ENCODE peak calls at places on chromosomes 11 and 22, in six cellular contexts. U, X, Y, I, T and A are unnamed samples.

GRCh38 chr11:617912-618682 is 2.3 kb upstream of the IRF7 start:
- DNase-seq in Y (no peak), I (no peak), T (no peak), U (no peak), X (no peak), A (no peak)

GRCh38 chr11:10856689-10857603 is 907 bp downstream of the ZBED5 start:
- DNase-seq in T (no peak), I (peak), X (no peak), U (peak), Y (no peak), A (peak)

GRCh38 chr11:72789493-72790131 is 4.2 kb downstream of the STARD10 start:
- DNase-seq in X (peak), I (no peak), Y (no peak), T (no peak), U (peak), A (peak)

GRCh38 chr11:24437123-24437522 is 59.7 kb upstream of the LUZP2 start:
- DNase-seq in T (no peak), I (no peak), Y (no peak), U (no peak), X (no peak), A (no peak)

GRCh38 chr22:24486501-24486921 is 8.6 kb upstream of the UPB1 start:
- DNase-seq in I (no peak), U (no peak), Y (no peak), T (no peak), X (peak), A (peak)

GRCh38 chr22:28051091-28051786 is 132.2 kb upstream of the PITPNB start:
- DNase-seq in U (no peak), T (no peak), X (no peak), Y (no peak), I (no peak), A (no peak)

GRCh38 chr11:118214210-118214914 is 10.4 kb downstream of the JAML start:
- DNase-seq in U (no peak), X (no peak), T (no peak), I (peak), Y (no peak), A (no peak)

GRCh38 chr11:9626778-9627394 is 37.0 kb upstream of the SWAP70 start:
- DNase-seq in T (no peak), U (no peak), X (no peak), I (no peak), Y (no peak), A (no peak)

GRCh38 chr11:88398372-88399140 is 61.0 kb upstream of the CTSC start:
- DNase-seq in X (peak), I (no peak), T (peak), Y (peak), U (no peak), A (peak)

GRCh38 chr11:72685560-72686480 is 11.6 kb upstream of the PDE2A start:
- DNase-seq in Y (no peak), U (no peak), I (no peak), X (peak), T (no peak), A (peak)

GRCh38 chr11:113992459-113993105 is 17.7 kb downstream of the HTR3A start:
- DNase-seq in X (no peak), Y (no peak), U (no peak), T (no peak), I (peak), A (no peak)

GRCh38 chr22:36010090-36010489 is 18.5 kb downstream of the RBFOX2 start:
- DNase-seq in X (no peak), U (no peak), Y (no peak), T (no peak), I (no peak), A (no peak)

GRCh38 chr22:44935724-44936123 is 74.1 kb downstream of the PHF21B start:
- DNase-seq in I (no peak), T (no peak), U (no peak), Y (no peak), X (no peak), A (no peak)

GRCh38 chr11:118055966-118056365 is 20.9 kb upstream of the TMPRSS4 start:
- DNase-seq in I (no peak), Y (no peak), X (no peak), T (no peak), U (no peak), A (no peak)

GRCh38 chr22:19800761-19801244 is 40.2 kb downstream of the TBX1 start:
- DNase-seq in Y (no peak), T (no peak), I (no peak), X (peak), U (no peak), A (peak)

GRCh38 chr22:19802881-19803735 is 42.5 kb downstream of the TBX1 start:
- DNase-seq in X (no peak), I (no peak), Y (no peak), T (no peak), U (no peak), A (no peak)

GRCh38 chr22:19800306-19800705 is 39.7 kb downstream of the TBX1 start:
- DNase-seq in X (no peak), U (no peak), Y (no peak), T (no peak), I (no peak), A (no peak)

GRCh38 chr22:19802001-19802880 is 41.7 kb downstream of the TBX1 start:
- DNase-seq in I (no peak), X (no peak), Y (no peak), U (no peak), T (no peak), A (no peak)

GRCh38 chr22:19801340-19802000 is 40.9 kb downstream of the TBX1 start:
- DNase-seq in T (no peak), Y (no peak), X (peak), U (no peak), I (no peak), A (no peak)
- TF ChIP-seq CTCF in T (no peak), Y (no peak), X (peak), U (no peak), I (no peak), A (no peak)

GRCh38 chr22:40533712-40534378 is 102.7 kb downstream of the MRTFA start:
- DNase-seq in T (no peak), X (peak), Y (no peak), I (no peak), U (no peak), A (peak)

GRCh38 chr22:40529817-40530216 is 106.7 kb downstream of the MRTFA start:
- DNase-seq in T (no peak), U (no peak), I (no peak), X (peak), Y (no peak), A (no peak)

GRCh38 chr22:40535189-40535512 is 101.4 kb downstream of the MRTFA start:
- DNase-seq in Y (no peak), U (no peak), X (no peak), T (no peak), I (no peak), A (no peak)

GRCh38 chr22:40534379-40535188 is 101.9 kb downstream of the MRTFA start:
- DNase-seq in Y (no peak), X (peak), I (no peak), T (no peak), U (no peak), A (peak)

DNA sequence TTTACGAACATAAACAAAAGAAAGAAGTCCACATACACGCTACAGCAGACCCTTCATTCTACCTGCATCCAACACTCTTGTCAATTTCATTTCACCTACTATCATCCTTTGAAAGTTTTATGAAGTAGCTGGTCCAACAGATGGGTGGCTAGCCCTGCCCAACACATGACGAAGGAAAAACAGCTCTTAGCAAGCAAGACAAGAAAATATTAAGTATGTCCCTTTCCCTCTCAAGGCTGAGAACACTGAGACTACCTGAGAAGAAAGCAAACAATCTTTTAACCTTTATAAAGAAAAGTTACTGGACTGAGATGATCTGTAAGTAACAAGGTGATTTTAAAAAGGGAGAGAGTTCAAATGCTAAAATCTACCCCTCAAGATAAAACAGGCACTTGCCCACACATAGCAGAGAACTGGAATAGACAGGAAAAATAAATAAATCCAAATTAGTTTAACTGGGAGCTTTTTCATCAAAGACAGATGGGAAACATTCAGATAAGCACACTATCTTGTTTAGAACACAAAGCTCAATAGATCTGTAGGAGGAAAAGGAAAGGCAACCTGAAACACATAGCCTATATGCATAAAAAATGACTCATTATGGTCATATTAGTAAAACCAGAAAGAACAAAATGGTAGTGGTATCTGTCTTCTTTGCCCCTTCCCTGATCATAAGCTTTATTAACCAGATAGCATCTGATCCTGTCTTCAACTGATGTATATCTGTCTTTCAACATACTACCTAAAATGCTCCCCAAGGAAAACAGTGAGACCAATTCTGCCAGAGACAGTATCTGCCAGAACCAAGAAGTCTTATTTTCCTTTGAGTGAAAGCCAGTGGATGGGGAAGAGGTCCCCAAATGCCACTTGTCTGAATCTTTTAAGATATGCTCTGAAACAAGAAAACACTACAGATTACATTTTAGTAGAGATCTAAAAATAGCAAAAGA is 104.3 kb downstream of the MRTFA start:
- DNase-seq in Y (no peak), X (no peak), T (no peak), U (no peak), I (no peak), A (no peak)
- H3K4me3 ChIP-seq in Y (no peak), X (no peak), T (no peak), U (peak), I (no peak), A (peak)

GRCh38 chr11:86952933-86953637 is 2.1 kb downstream of the FZD4 start:
- DNase-seq in Y (no peak), U (no peak), T (no peak), X (peak), I (no peak), A (peak)

GRCh38 chr11:86952221-86952875 is 2.8 kb downstream of the FZD4 start:
- DNase-seq in U (no peak), X (no peak), I (no peak), T (no peak), Y (no peak), A (peak)

GRCh38 chr11:86955674-86956522 is 703 bp upstream of the FZD4 start:
- DNase-seq in Y (no peak), X (peak), I (peak), U (peak), T (peak), A (peak)

GRCh38 chr11:86954288-86955110 is 696 bp downstream of the FZD4 start:
- DNase-seq in I (peak), X (no peak), U (no peak), Y (no peak), T (no peak), A (no peak)

GRCh38 chr11:86955111-86955673 is at the start of gene FZD4:
- DNase-seq in Y (no peak), T (peak), U (peak), X (peak), I (peak), A (peak)
- TF ChIP-seq CTCF in Y (no peak), T (no peak), U (no peak), X (no peak), I (no peak), A (no peak)

GRCh38 chr11:122062763-122063162 is 53.3 kb downstream of the BLID start:
- DNase-seq in T (no peak), U (no peak), X (no peak), Y (no peak), I (no peak), A (no peak)
- H3K4me3 ChIP-seq in T (no peak), U (no peak), X (no peak), Y (no peak), I (no peak), A (no peak)

DNA sequence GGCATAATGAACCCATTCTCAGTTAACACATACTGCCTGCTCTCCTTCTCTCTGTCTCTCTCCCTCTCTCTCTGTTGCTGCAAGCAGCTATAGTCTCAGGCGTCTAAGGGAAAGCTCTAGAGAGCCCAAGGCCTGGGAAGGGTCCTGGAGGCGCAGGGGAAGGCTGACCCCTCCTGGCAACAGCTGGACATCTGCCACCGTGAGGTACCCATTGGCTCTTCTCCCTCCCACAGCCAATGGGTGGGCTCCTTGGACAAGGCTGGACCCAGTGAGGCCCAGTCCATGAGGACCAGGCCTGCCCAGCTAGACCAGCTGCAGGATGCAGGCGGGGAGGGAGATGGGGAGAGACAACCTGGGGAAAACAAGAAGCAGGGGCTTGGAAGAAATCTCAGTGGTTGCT is 349.8 kb downstream of the BUD13 start:
- DNase-seq in T (no peak), I (no peak), Y (no peak), U (no peak), X (no peak), A (no peak)
- TF ChIP-seq CTCF in T (no peak), I (no peak), Y (no peak), U (no peak), X (no peak), A (no peak)

DNA sequence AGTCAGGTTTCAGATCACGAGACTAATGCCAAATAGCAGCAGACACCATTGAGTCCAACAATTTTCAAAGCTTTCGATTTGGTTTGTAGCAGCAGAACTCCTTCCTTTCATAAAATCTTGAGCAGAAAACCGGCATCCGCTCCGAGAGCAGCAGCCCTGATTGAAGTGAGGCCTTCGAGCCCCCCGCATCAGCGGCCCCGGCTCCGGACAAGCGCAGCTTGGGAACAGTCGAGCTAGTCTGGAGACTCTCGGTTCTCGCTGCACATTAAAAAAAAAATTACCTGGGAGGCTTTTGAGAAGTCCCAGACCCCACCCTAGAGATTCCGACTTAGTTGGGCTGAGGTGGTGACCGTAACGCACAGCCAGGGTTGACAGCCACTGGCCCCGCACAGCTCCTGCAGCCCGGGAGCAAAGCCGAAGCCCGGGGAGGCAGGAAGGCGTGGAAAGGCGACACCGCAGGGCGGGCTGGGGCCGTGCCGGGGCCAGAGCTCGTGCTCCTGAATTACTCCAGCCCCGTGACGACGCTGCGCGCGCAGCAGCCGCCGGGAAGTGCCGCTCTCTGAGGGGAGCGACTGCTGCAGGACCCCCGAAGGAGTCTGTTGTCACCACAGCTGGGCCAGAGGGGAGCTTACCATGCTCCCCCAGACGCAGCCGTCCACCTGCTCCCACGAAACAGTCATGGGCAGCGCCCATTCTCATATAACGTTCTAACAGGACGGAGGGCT is 57.8 kb downstream of the SPATA19 start:
- DNase-seq in Y (no peak), I (no peak), X (no peak), U (no peak), T (no peak), A (no peak)
- H3K4me3 ChIP-seq in Y (no peak), I (no peak), X (no peak), U (peak), T (no peak), A (no peak)

GRCh38 chr11:75339685-75340409 is 11.6 kb downstream of the ARRB1 start:
- DNase-seq in I (no peak), Y (no peak), X (no peak), T (no peak), U (no peak), A (no peak)
- TF ChIP-seq CTCF in I (no peak), Y (no peak), X (no peak), T (no peak), U (no peak), A (no peak)